ENCODE peak calls at places on chromosome 17, in four cellular contexts. V, J, U and B are unnamed samples.
A peak's percentile ranks its signal among the peaks of the same experiment; 100 is the strongest.

GRCh38 chr17:41773190-41773588 is 13.3 kb downstream of the JUP start:
- DNase-seq in V (no peak), J (peak; percentile 88), U (peak; percentile 92), B (peak; percentile 83)

GRCh38 chr17:37239690-37240344 is 136.0 kb upstream of the C17orf78 start:
- DNase-seq in V (no peak), J (peak; percentile 20), U (no peak), B (peak; percentile 20)

GRCh38 chr17:144936-145670 is 7.7 kb downstream of the SCGB1C2 start:
- DNase-seq in V (no peak), J (no peak), U (no peak), B (no peak)

GRCh38 chr17:74190807-74191206 is 12.7 kb upstream of the RPL38 start:
- DNase-seq in V (no peak), J (peak; percentile 50), U (no peak), B (no peak)

GRCh38 chr17:39058524-39058923 is 91.3 kb upstream of the FBXO47 start:
- DNase-seq in V (no peak), J (no peak), U (no peak), B (no peak)

GRCh38 chr17:75262112-75262606 is 480 bp downstream of the MRPS7 start:
- DNase-seq in V (peak; percentile 31), J (peak; percentile 48), U (no peak), B (no peak)

GRCh38 chr17:43784068-43784467 is 3.8 kb downstream of the CFAP97D1 start:
- DNase-seq in V (no peak), J (no peak), U (no peak), B (no peak)

GRCh38 chr17:32498362-32498761 is 11.6 kb downstream of the CDK5R1 start:
- DNase-seq in V (no peak), J (no peak), U (no peak), B (no peak)

GRCh38 chr17:75459590-75460267 is 3.3 kb downstream of the TMEM94 start:
- DNase-seq in V (no peak), J (no peak), U (no peak), B (peak; percentile 84)

GRCh38 chr17:77645441-77646430 is 312.8 kb upstream of the TNRC6C start:
- DNase-seq in V (no peak), J (no peak), U (no peak), B (no peak)

GRCh38 chr17:31397256-31397939 is 5.9 kb downstream of the RAB11FIP4 start:
- DNase-seq in V (no peak), J (no peak), U (no peak), B (no peak)

GRCh38 chr17:59347975-59348391 is 16.5 kb downstream of the YPEL2 start:
- DNase-seq in V (no peak), J (no peak), U (no peak), B (no peak)

GRCh38 chr17:6479626-6480324 is 35.5 kb downstream of the PIMREG start:
- DNase-seq in V (peak; percentile 11), J (no peak), U (no peak), B (no peak)

GRCh38 chr17:78421534-78422266 is 43.3 kb downstream of the PGS1 start:
- DNase-seq in V (no peak), J (peak; percentile 92), U (peak; percentile 77), B (peak; percentile 96)

GRCh38 chr17:11240841-11241610 is at the start of gene SHISA6:
- DNase-seq in V (no peak), J (no peak), U (no peak), B (no peak)

GRCh38 chr17:31581022-31581483 is 189.6 kb downstream of the RAB11FIP4 start:
- DNase-seq in V (no peak), J (peak; percentile 74), U (peak; percentile 89), B (no peak)

GRCh38 chr17:18360518-18360917 is 2.8 kb downstream of the SHMT1 start:
- DNase-seq in V (no peak), J (no peak), U (no peak), B (no peak)

GRCh38 chr17:45371414-45372324 is 54.8 kb upstream of the MAP3K14 start:
- DNase-seq in V (no peak), J (peak; percentile 96), U (peak; percentile 90), B (peak; percentile 82)

GRCh38 chr17:61647044-61647443 is 56.0 kb upstream of the NACA2 start:
- DNase-seq in V (no peak), J (peak; percentile 47), U (no peak), B (no peak)

GRCh38 chr17:32609085-32609484 is 122.3 kb downstream of the CDK5R1 start:
- DNase-seq in V (no peak), J (no peak), U (peak; percentile 57), B (no peak)

GRCh38 chr17:27354491-27355081 is 60.7 kb downstream of the WSB1 start:
- DNase-seq in V (no peak), J (no peak), U (no peak), B (peak; percentile 36)

GRCh38 chr17:75665981-75666380 is 973 bp downstream of the RECQL5 start:
- DNase-seq in V (no peak), J (no peak), U (no peak), B (no peak)

GRCh38 chr17:19706791-19707727 is 9.3 kb downstream of the SLC47A2 start:
- DNase-seq in V (no peak), J (peak; percentile 16), U (no peak), B (no peak)

GRCh38 chr17:62727916-62728672 is 80.0 kb downstream of the MARCHF10 start:
- DNase-seq in V (no peak), J (no peak), U (no peak), B (no peak)

GRCh38 chr17:1532836-1533602 is 16.6 kb upstream of the INPP5K start:
- DNase-seq in V (no peak), J (no peak), U (no peak), B (peak; percentile 52)

GRCh38 chr17:4010754-4011153 is 46.5 kb upstream of the ATP2A3 start:
- DNase-seq in V (no peak), J (no peak), U (no peak), B (no peak)

GRCh38 chr17:76385892-76386786 is 1.7 kb downstream of the SPHK1 start:
- DNase-seq in V (no peak), J (peak; percentile 96), U (peak; percentile 83), B (peak; percentile 97)

GRCh38 chr17:64281962-64282752 is 19.1 kb upstream of the TEX2 start:
- DNase-seq in V (no peak), J (peak; percentile 68), U (peak; percentile 63), B (peak; percentile 41)

GRCh38 chr17:54944796-54945195 is 23.7 kb downstream of the COX11 start:
- DNase-seq in V (no peak), J (no peak), U (no peak), B (no peak)

GRCh38 chr17:75074532-75074931 is 13.2 kb upstream of the SLC16A5 start:
- DNase-seq in V (no peak), J (no peak), U (no peak), B (no peak)

GRCh38 chr17:19769946-19770652 is 22.0 kb upstream of the ALDH3A1 start:
- DNase-seq in V (no peak), J (peak; percentile 56), U (no peak), B (no peak)

GRCh38 chr17:67107811-67108210 is 63.5 kb downstream of the CACNG1 start:
- DNase-seq in V (no peak), J (no peak), U (no peak), B (no peak)

GRCh38 chr17:82752371-82753200 is 721 bp downstream of the TBCD start:
- DNase-seq in V (no peak), J (peak; percentile 64), U (peak; percentile 43), B (peak; percentile 55)

GRCh38 chr17:74749262-74750038 is 1.0 kb downstream of the NHERF1 start:
- DNase-seq in V (no peak), J (no peak), U (no peak), B (no peak)

GRCh38 chr17:42101513-42102292 is 3.4 kb upstream of the ZNF385C start:
- DNase-seq in V (no peak), J (peak; percentile 90), U (peak; percentile 78), B (peak; percentile 99)

GRCh38 chr17:45102856-45103255 is 29.5 kb downstream of the PLCD3 start:
- DNase-seq in V (no peak), J (no peak), U (no peak), B (no peak)

GRCh38 chr17:13525876-13526275 is 75.9 kb downstream of the HS3ST3A1 start:
- DNase-seq in V (no peak), J (no peak), U (no peak), B (no peak)

GRCh38 chr17:55717898-55718735 is 4.5 kb downstream of the TMEM100 start:
- DNase-seq in V (no peak), J (peak; percentile 29), U (peak; percentile 68), B (peak; percentile 17)